ENCODE peak calls at places on chromosomes 13 and 19, in five cellular contexts. One of them, this sample, is unnamed.

GRCh38 chr13:35978607-35979316 is 152.4 kb downstream of the DCLK1 start:
- DNase-seq in mammary epithelial cell: peak; percentile 49
- DNase-seq in uterus: peak; percentile 60
- DNase-seq in ascending aorta: no peak
- DNase-seq in BE2C: no peak
- DNase-seq in this sample: no peak

GRCh38 chr19:18775586-18776287 is 15.4 kb downstream of the COMP start:
- DNase-seq in mammary epithelial cell: no peak
- DNase-seq in uterus: no peak
- DNase-seq in ascending aorta: no peak
- DNase-seq in BE2C: peak; percentile 10
- DNase-seq in this sample: no peak

GRCh38 chr19:18865973-18866799 is 29.8 kb downstream of the CERS1 start:
- DNase-seq in mammary epithelial cell: peak; percentile 39
- DNase-seq in uterus: peak; percentile 44
- DNase-seq in ascending aorta: no peak
- DNase-seq in BE2C: peak; percentile 80
- DNase-seq in this sample: peak; percentile 67

GRCh38 chr13:76440568-76440967 is 445.6 kb downstream of the KCTD12 start:
- DNase-seq in mammary epithelial cell: no peak
- DNase-seq in uterus: no peak
- DNase-seq in ascending aorta: no peak
- DNase-seq in BE2C: no peak
- DNase-seq in this sample: no peak

GRCh38 chr13:26813626-26814348 is 53.2 kb upstream of the GPR12 start:
- DNase-seq in mammary epithelial cell: no peak
- DNase-seq in uterus: no peak
- DNase-seq in ascending aorta: no peak
- DNase-seq in BE2C: no peak
- DNase-seq in this sample: no peak

GRCh38 chr13:44238011-44238421 is 135.6 kb upstream of the SERP2 start:
- DNase-seq in mammary epithelial cell: peak; percentile 81
- DNase-seq in uterus: no peak
- DNase-seq in ascending aorta: no peak
- DNase-seq in BE2C: peak; percentile 71
- DNase-seq in this sample: no peak

GRCh38 chr13:40026174-40026585 is 370.7 kb downstream of the COG6 start:
- DNase-seq in mammary epithelial cell: peak; percentile 73
- DNase-seq in uterus: no peak
- DNase-seq in ascending aorta: no peak
- DNase-seq in BE2C: no peak
- DNase-seq in this sample: no peak

GRCh38 chr13:71587778-71588177 is 279.2 kb downstream of the DACH1 start:
- DNase-seq in mammary epithelial cell: no peak
- DNase-seq in uterus: no peak
- DNase-seq in ascending aorta: no peak
- DNase-seq in BE2C: no peak
- DNase-seq in this sample: no peak

GRCh38 chr13:94917814-94918213 is 205.5 kb upstream of the SOX21 start:
- DNase-seq in mammary epithelial cell: no peak
- DNase-seq in uterus: no peak
- DNase-seq in ascending aorta: no peak
- DNase-seq in BE2C: no peak
- DNase-seq in this sample: no peak

GRCh38 chr19:33447336-33448158 is 74.0 kb downstream of the CEBPG start:
- DNase-seq in mammary epithelial cell: no peak
- DNase-seq in uterus: no peak
- DNase-seq in ascending aorta: no peak
- DNase-seq in BE2C: no peak
- DNase-seq in this sample: no peak

GRCh38 chr13:85651440-85651839 is 147.8 kb downstream of the SLITRK6 start:
- DNase-seq in mammary epithelial cell: peak; percentile 90
- DNase-seq in uterus: no peak
- DNase-seq in ascending aorta: no peak
- DNase-seq in BE2C: no peak
- DNase-seq in this sample: no peak

GRCh38 chr13:40165533-40165932 is 500.9 kb downstream of the FOXO1 start:
- DNase-seq in mammary epithelial cell: no peak
- DNase-seq in uterus: no peak
- DNase-seq in ascending aorta: no peak
- DNase-seq in BE2C: no peak
- DNase-seq in this sample: no peak

GRCh38 chr19:38061294-38061693 is 154.3 kb downstream of the SIPA1L3 start:
- DNase-seq in mammary epithelial cell: peak; percentile 42
- DNase-seq in uterus: no peak
- DNase-seq in ascending aorta: no peak
- DNase-seq in BE2C: no peak
- DNase-seq in this sample: no peak

GRCh38 chr13:112251930-112252585 is 124.1 kb upstream of the SPACA7 start:
- DNase-seq in mammary epithelial cell: no peak
- DNase-seq in uterus: no peak
- DNase-seq in ascending aorta: no peak
- DNase-seq in BE2C: no peak
- DNase-seq in this sample: no peak

GRCh38 chr19:55247621-55248099 is 11.2 kb downstream of the PPP6R1 start:
- DNase-seq in mammary epithelial cell: peak; percentile 85
- DNase-seq in uterus: no peak
- DNase-seq in ascending aorta: no peak
- DNase-seq in BE2C: no peak
- DNase-seq in this sample: no peak

GRCh38 chr19:55248166-55248675 is 10.6 kb downstream of the PPP6R1 start:
- DNase-seq in mammary epithelial cell: no peak
- DNase-seq in uterus: no peak
- DNase-seq in ascending aorta: no peak
- DNase-seq in BE2C: no peak
- DNase-seq in this sample: no peak

GRCh38 chr19:55246462-55247451 is 12.1 kb downstream of the PPP6R1 start:
- DNase-seq in mammary epithelial cell: no peak
- DNase-seq in uterus: no peak
- DNase-seq in ascending aorta: no peak
- DNase-seq in BE2C: no peak
- DNase-seq in this sample: no peak

GRCh38 chr19:55244004-55244680 is 14.7 kb downstream of the PPP6R1 start:
- DNase-seq in mammary epithelial cell: no peak
- DNase-seq in uterus: no peak
- DNase-seq in ascending aorta: no peak
- DNase-seq in BE2C: no peak
- DNase-seq in this sample: no peak

DNA sequence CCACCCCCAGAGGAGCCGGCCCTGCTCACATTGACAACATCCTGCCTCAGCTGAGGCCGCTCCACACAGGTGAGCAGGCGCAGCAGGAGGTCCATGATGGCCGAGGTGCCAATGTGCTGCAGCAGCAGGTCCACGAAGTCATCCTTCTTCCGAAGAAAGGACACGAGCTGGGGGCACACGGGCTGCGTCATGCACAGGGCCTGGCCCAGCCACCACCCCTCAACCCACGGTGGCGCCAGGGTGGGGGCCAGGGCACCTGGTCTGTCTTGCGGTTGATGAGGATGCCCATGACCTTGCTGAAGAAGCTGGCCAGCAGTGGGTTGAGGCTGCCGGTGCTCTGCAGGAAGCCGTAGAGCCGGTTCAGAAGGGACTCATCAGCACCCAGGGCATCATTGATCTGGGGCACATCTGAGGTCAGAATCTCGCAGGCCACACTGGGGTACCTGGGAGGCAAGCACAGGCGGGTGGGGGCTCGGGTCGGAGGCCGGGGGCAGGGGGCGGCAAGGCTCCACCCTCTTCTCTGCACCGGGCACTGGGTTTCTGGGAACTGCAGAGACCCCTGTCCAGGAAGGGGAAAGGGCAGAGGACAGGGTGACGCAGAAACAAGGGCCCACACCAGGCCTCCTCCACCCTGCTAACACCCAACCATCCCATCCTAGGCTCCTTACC is 13.4 kb downstream of the PPP6R1 start:
- DNase-seq in mammary epithelial cell: no peak
- DNase-seq in uterus: no peak
- DNase-seq in ascending aorta: no peak
- DNase-seq in BE2C: no peak
- DNase-seq in this sample: no peak
- H3K36me3 ChIP-seq in mammary epithelial cell: peaks cover 5% of the 10 kb centered on the region
- H3K36me3 ChIP-seq in uterus: no peaks in the 10 kb centered on the region
- H3K36me3 ChIP-seq in ascending aorta: peaks cover 58% of the 10 kb centered on the region
- H3K36me3 ChIP-seq in BE2C: peaks cover 55% of the 10 kb centered on the region
- H3K36me3 ChIP-seq in this sample: peaks cover 63% of the 10 kb centered on the region

DNA sequence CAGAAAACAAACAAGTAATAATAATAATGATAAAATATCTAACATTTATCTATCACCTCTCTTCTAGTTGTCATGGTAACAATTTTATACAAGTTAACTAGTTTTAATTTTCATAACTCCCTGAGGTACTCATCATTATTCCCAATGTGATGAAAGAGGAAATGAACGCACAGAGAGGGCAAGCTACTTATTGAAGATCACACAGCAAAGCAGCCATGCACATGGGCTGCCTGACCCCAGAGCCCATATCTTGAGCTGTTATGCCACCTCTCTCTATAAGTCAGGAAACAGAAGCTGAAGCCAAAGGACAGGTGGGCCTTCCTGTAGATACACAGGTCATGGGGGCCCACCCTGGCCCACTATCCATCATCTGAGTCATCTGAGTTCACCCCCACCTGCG is 4.9 kb upstream of the KLK4 start:
- DNase-seq in mammary epithelial cell: no peak
- DNase-seq in uterus: no peak
- DNase-seq in ascending aorta: no peak
- DNase-seq in BE2C: no peak
- DNase-seq in this sample: no peak
- H3K4me1 ChIP-seq in mammary epithelial cell: peaks cover 4% of the 10 kb centered on the region
- H3K4me1 ChIP-seq in uterus: no peaks in the 10 kb centered on the region
- H3K4me1 ChIP-seq in ascending aorta: no peaks in the 10 kb centered on the region
- H3K4me1 ChIP-seq in BE2C: no peaks in the 10 kb centered on the region
- H3K4me1 ChIP-seq in this sample: no peaks in the 10 kb centered on the region

GRCh38 chr13:48320396-48320790 is 16.8 kb downstream of the RB1 start:
- DNase-seq in mammary epithelial cell: no peak
- DNase-seq in uterus: no peak
- DNase-seq in ascending aorta: no peak
- DNase-seq in BE2C: no peak
- DNase-seq in this sample: no peak
- H3K36me3 ChIP-seq in mammary epithelial cell: peaks cover 2% of the 10 kb centered on the region
- H3K36me3 ChIP-seq in uterus: no peaks in the 10 kb centered on the region
- H3K36me3 ChIP-seq in ascending aorta: peaks cover 6% of the 10 kb centered on the region
- H3K36me3 ChIP-seq in BE2C: peaks cover 7% of the 10 kb centered on the region
- H3K36me3 ChIP-seq in this sample: peaks cover 26% of the 10 kb centered on the region

DNA sequence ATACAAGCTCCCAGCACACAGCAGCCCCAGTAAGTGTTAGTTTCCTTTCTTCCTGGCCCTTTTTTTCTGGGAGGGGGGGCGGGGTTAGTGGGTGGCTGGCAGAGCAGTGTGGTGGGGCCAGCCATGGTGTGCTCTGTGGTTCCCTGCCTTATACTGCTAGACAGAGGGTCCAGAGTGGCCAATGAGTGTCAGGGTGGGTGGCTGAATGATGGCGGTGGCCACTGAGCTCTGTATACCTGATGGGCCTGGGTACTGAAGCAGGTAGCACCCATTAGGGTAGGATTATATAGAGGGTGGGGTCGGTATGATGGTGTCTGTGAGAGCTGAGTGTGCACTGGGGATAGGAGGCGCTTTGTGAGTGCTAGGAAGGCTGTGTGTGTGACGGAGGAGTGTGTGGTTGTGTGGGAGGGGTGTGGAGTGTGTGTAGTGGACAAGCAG is 13.8 kb downstream of the CIC start:
- DNase-seq in mammary epithelial cell: no peak
- DNase-seq in uterus: no peak
- DNase-seq in ascending aorta: no peak
- DNase-seq in BE2C: no peak
- DNase-seq in this sample: no peak
- H3K4me1 ChIP-seq in mammary epithelial cell: peaks cover 62% of the 10 kb centered on the region
- H3K4me1 ChIP-seq in uterus: peaks cover 61% of the 10 kb centered on the region
- H3K4me1 ChIP-seq in ascending aorta: peaks cover 66% of the 10 kb centered on the region
- H3K4me1 ChIP-seq in BE2C: peaks cover 45% of the 10 kb centered on the region
- H3K4me1 ChIP-seq in this sample: peaks cover 68% of the 10 kb centered on the region

DNA sequence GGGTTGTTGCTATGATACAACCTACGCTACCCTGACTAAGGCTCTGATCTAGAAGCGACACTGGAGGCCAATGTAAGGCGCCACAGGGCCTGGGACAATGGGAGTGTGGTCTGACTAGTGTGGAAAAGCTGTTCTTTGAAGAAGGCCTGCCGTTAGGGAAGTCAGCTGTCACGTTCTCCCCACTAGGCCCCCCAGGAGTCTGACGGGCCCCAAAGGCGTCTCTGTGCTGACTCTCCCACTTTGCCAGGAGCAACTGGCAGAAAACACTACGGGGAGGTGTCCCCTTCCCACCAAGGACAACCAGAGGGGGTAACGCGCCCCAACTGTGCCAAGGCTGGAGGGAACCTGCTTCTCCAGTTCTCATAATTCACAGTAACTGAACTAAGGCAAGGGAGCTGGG is 25.3 kb upstream of the EIF3G start:
- DNase-seq in mammary epithelial cell: no peak
- DNase-seq in uterus: no peak
- DNase-seq in ascending aorta: no peak
- DNase-seq in BE2C: no peak
- DNase-seq in this sample: no peak
- H3K36me3 ChIP-seq in mammary epithelial cell: peaks cover 51% of the 10 kb centered on the region
- H3K36me3 ChIP-seq in uterus: no peaks in the 10 kb centered on the region
- H3K36me3 ChIP-seq in ascending aorta: peaks cover 75% of the 10 kb centered on the region
- H3K36me3 ChIP-seq in BE2C: peaks cover 94% of the 10 kb centered on the region
- H3K36me3 ChIP-seq in this sample: peaks cover 100% of the 10 kb centered on the region